ENCODE peak calls at places on chromosomes 12 and 14, in seven cellular contexts. Y, E, H, X, V, J and Q are unnamed samples.

GRCh38 chr14:66403183-66403582 is 83.0 kb upstream of the CCDC196 start:
- DNase-seq in Y (peak; percentile 60), E (peak; percentile 55), H (peak; percentile 10), X (no peak), V (peak; percentile 8), J (no peak), Q (no peak)

GRCh38 chr12:117896009-117896408 is 72.8 kb downstream of the KSR2 start:
- DNase-seq in Y (no peak), E (no peak), H (no peak), X (no peak), V (no peak), J (no peak), Q (no peak)

GRCh38 chr12:52184813-52185212 is 7.0 kb downstream of the KRT80 start:
- DNase-seq in Y (no peak), E (no peak), H (no peak), X (no peak), V (no peak), J (no peak), Q (no peak)

GRCh38 chr12:9244894-9245293 is 36.7 kb upstream of the PZP start:
- DNase-seq in Y (no peak), E (no peak), H (no peak), X (peak; percentile 60), V (no peak), J (no peak), Q (no peak)

GRCh38 chr14:27015046-27015445 is 417.2 kb upstream of the NOVA1 start:
- DNase-seq in Y (peak; percentile 2), E (peak; percentile 50), H (no peak), X (no peak), V (no peak), J (no peak), Q (no peak)

GRCh38 chr12:92574046-92574783 is 128.6 kb upstream of the PLEKHG7 start:
- DNase-seq in Y (peak; percentile 53), E (peak; percentile 31), H (peak; percentile 37), X (no peak), V (peak; percentile 29), J (no peak), Q (no peak)

GRCh38 chr14:65318636-65319506 is 93.7 kb upstream of the FUT8 start:
- DNase-seq in Y (no peak), E (no peak), H (no peak), X (peak; percentile 45), V (no peak), J (no peak), Q (no peak)

GRCh38 chr12:26290560-26290959 is 95.2 kb downstream of the SSPN start:
- DNase-seq in Y (no peak), E (no peak), H (no peak), X (no peak), V (no peak), J (no peak), Q (no peak)

GRCh38 chr12:48184549-48184922 is 1.1 kb downstream of the CCDC184 start:
- DNase-seq in Y (no peak), E (no peak), H (no peak), X (no peak), V (no peak), J (no peak), Q (no peak)

GRCh38 chr14:47619397-47619796 is 56.0 kb downstream of the MDGA2 start:
- DNase-seq in Y (no peak), E (no peak), H (no peak), X (no peak), V (peak; percentile 39), J (no peak), Q (no peak)

GRCh38 chr12:82730832-82731497 is 44.3 kb downstream of the TMTC2 start:
- DNase-seq in Y (peak; percentile 71), E (peak; percentile 65), H (no peak), X (no peak), V (no peak), J (no peak), Q (no peak)

GRCh38 chr14:52068741-52069616 is at the start of gene NID2:
- DNase-seq in Y (peak; percentile 97), E (peak; percentile 95), H (peak; percentile 95), X (peak; percentile 76), V (peak; percentile 92), J (peak; percentile 76), Q (peak; percentile 27)

GRCh38 chr12:102169922-102170698 is 27.5 kb downstream of the PMCH start:
- DNase-seq in Y (peak; percentile 58), E (peak; percentile 45), H (peak; percentile 32), X (peak; percentile 20), V (peak; percentile 20), J (no peak), Q (no peak)

GRCh38 chr14:100740196-100740825 is 13.6 kb downstream of the DLK1 start:
- DNase-seq in Y (no peak), E (no peak), H (no peak), X (no peak), V (no peak), J (no peak), Q (no peak)

GRCh38 chr12:27952510-27952909 is 20.0 kb downstream of the PTHLH start:
- DNase-seq in Y (no peak), E (no peak), H (no peak), X (no peak), V (no peak), J (no peak), Q (no peak)

GRCh38 chr12:67062193-67062592 is 207.0 kb upstream of the CAND1 start:
- DNase-seq in Y (no peak), E (no peak), H (no peak), X (no peak), V (no peak), J (no peak), Q (no peak)

GRCh38 chr12:67943295-67943892 is 45.9 kb upstream of the IFNG-AS1 start:
- DNase-seq in Y (peak; percentile 82), E (peak; percentile 78), H (peak; percentile 79), X (peak; percentile 40), V (peak; percentile 88), J (no peak), Q (no peak)

GRCh38 chr14:23539209-23539866 is 12.2 kb downstream of the ZFHX2 start:
- DNase-seq in Y (peak; percentile 42), E (peak; percentile 49), H (peak; percentile 31), X (peak; percentile 83), V (peak; percentile 17), J (no peak), Q (peak; percentile 65)

GRCh38 chr14:80100681-80101080 is 110.6 kb downstream of the DIO2 start:
- DNase-seq in Y (no peak), E (no peak), H (no peak), X (no peak), V (no peak), J (no peak), Q (no peak)

GRCh38 chr12:26032719-26033241 is 74.3 kb downstream of the RASSF8 start:
- DNase-seq in Y (peak; percentile 36), E (peak; percentile 56), H (peak; percentile 42), X (no peak), V (no peak), J (no peak), Q (no peak)

GRCh38 chr14:60067911-60068310 is 23.8 kb upstream of the PCNX4 start:
- DNase-seq in Y (no peak), E (no peak), H (no peak), X (no peak), V (no peak), J (no peak), Q (no peak)

GRCh38 chr14:60061371-60061770 is 30.4 kb upstream of the PCNX4 start:
- DNase-seq in Y (peak; percentile 42), E (peak; percentile 15), H (no peak), X (no peak), V (no peak), J (no peak), Q (no peak)

DNA sequence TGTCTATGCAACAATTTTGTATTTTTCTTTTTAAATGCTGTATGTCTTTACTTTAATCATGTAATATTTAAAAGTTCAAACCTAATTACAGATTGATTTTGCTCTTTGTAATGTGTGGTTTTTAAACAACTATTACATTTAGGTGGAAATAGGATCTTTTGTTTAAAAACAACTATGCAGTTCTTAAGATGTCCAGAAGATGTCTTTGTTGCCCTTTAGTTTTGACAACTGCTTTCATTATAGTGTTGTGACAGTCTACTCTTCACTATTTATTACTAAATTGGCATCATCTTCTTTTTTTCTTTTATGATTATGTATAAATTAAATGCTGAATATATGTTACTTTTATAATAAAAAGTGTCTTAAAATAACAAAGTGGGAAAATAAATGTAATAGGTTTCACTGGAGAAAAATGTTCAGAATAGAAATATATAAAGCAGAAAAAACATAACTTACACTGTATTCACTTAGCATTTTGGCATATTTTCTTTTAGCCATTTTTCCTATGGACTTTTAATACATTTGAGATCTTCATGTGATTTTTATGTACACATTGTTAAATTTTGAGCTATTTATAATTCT is 27.1 kb upstream of the PCNX4 start:
- DNase-seq in Y (peak; percentile 67), E (peak; percentile 60), H (peak; percentile 43), X (peak; percentile 39), V (no peak), J (no peak), Q (no peak)
- TF ChIP-seq CTCF in Y (peak; percentile 62), E (peak; percentile 64), H (peak; percentile 57), X (peak; percentile 51), V (peak; percentile 43), J (no peak), Q (peak; percentile 68)

DNA sequence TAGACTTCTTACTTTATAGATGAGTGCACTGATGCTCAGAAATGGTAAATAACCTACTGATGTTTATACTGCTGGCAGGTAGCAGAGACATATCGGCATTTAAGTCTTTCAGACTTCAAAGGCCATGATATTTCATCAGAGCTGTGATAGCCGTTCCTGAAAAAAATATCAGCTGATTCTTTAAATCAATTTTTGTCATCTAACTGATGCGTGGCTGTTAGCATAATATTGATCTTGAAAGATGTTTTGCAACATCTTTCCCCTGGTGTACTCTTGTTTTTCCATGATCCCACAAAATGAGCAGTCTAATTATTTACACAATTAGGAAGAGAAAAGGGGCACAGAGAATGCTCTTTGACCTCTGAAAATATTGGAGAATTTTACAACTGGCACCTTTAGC is 1.6 kb upstream of the SLCO1B1 start:
- DNase-seq in Y (no peak), E (no peak), H (no peak), X (no peak), V (no peak), J (no peak), Q (no peak)
- TF ChIP-seq CTCF in Y (no peak), E (no peak), H (no peak), X (no peak), V (no peak), J (no peak), Q (no peak)

GRCh38 chr14:89953602-89954001 is 928 bp downstream of the EFCAB11 start:
- DNase-seq in Y (no peak), E (no peak), H (no peak), X (no peak), V (no peak), J (no peak), Q (no peak)

GRCh38 chr14:89955022-89955414 is 488 bp upstream of the EFCAB11 start:
- DNase-seq in Y (no peak), E (no peak), H (no peak), X (no peak), V (no peak), J (no peak), Q (no peak)

GRCh38 chr14:89954045-89955021 is at the start of gene EFCAB11:
- DNase-seq in Y (peak; percentile 99), E (peak; percentile 98), H (peak; percentile 99), X (peak; percentile 92), V (peak; percentile 98), J (peak; percentile 91), Q (peak; percentile 55)

GRCh38 chr14:89956294-89957009 is 725 bp downstream of the TDP1 start:
- DNase-seq in Y (peak; percentile 98), E (peak; percentile 92), H (peak; percentile 90), X (peak; percentile 69), V (peak; percentile 96), J (peak; percentile 74), Q (no peak)

GRCh38 chr14:89955418-89956293 is at the start of gene TDP1:
- DNase-seq in Y (peak; percentile 96), E (peak; percentile 90), H (peak; percentile 97), X (peak; percentile 96), V (peak; percentile 92), J (peak; percentile 99), Q (peak; percentile 94)
- TF ChIP-seq CTCF in Y (no peak), E (no peak), H (no peak), X (no peak), V (no peak), J (no peak), Q (no peak)

GRCh38 chr12:79935021-79935623 is at the start of gene PPP1R12A:
- DNase-seq in Y (peak; percentile 98), E (peak; percentile 95), H (peak; percentile 99), X (peak; percentile 89), V (peak; percentile 98), J (peak; percentile 98), Q (peak; percentile 25)
- TF ChIP-seq CTCF in Y (peak; percentile 8), E (no peak), H (no peak), X (no peak), V (peak; percentile 29), J (no peak), Q (no peak)